ENCODE peak calls at places on chromosome 3, in seven cellular contexts. N, Y, O, C, A, H and V are unnamed samples.

GRCh38 chr3:17494117-17494809 is 248.2 kb downstream of the TBC1D5 start:
- DNase-seq in H (no peak), O (no peak), Y (no peak), N (peak; percentile 47), C (no peak), A (no peak), V (peak; percentile 83)

GRCh38 chr3:136994772-136995516 is 37.2 kb downstream of the IL20RB start:
- DNase-seq in O (peak; percentile 91), C (peak; percentile 96), A (peak; percentile 65), N (peak; percentile 88), Y (peak; percentile 92), H (peak; percentile 79), V (peak; percentile 85)

GRCh38 chr3:168467085-168467714 is 371.5 kb upstream of the GOLIM4 start:
- DNase-seq in A (peak; percentile 2), Y (no peak), N (no peak), O (no peak), C (no peak), H (peak; percentile 33), V (no peak)

GRCh38 chr3:33717616-33717865 is 513 bp downstream of the CLASP2 start:
- DNase-seq in N (no peak), H (no peak), O (no peak), C (no peak), A (no peak), Y (peak; percentile 69), V (peak; percentile 83)

GRCh38 chr3:159174715-159175390 is 373.0 kb downstream of the MFSD1 start:
- DNase-seq in A (no peak), C (no peak), N (no peak), H (peak; percentile 56), Y (no peak), O (no peak), V (no peak)

GRCh38 chr3:66336358-66336766 is 115.6 kb downstream of the SLC25A26 start:
- DNase-seq in C (peak; percentile 33), N (no peak), A (peak; percentile 42), H (peak; percentile 88), O (no peak), Y (no peak), V (no peak)

GRCh38 chr3:126380011-126380768 is 14.5 kb upstream of the CFAP100 start:
- DNase-seq in Y (no peak), A (no peak), O (no peak), N (peak; percentile 56), H (no peak), C (no peak), V (no peak)

GRCh38 chr3:193240850-193241706 is at the start of gene PLAAT1:
- DNase-seq in A (peak; percentile 2), O (peak; percentile 87), C (no peak), Y (no peak), N (peak; percentile 83), H (peak; percentile 69), V (no peak)

GRCh38 chr3:113128386-113129015 is 82.9 kb upstream of the BOC start:
- DNase-seq in Y (no peak), A (no peak), H (peak; percentile 60), N (no peak), C (no peak), O (no peak), V (no peak)

GRCh38 chr3:150737874-150738679 is 24.9 kb downstream of the SIAH2 start:
- DNase-seq in N (no peak), Y (no peak), C (no peak), O (peak; percentile 72), H (peak; percentile 65), A (no peak), V (no peak)

GRCh38 chr3:175186511-175186910 is 327.4 kb downstream of the NAALADL2 start:
- DNase-seq in Y (no peak), H (peak; percentile 35), A (no peak), C (no peak), O (no peak), N (no peak), V (no peak)

GRCh38 chr3:129058441-129059194 is 2.0 kb upstream of the GP9 start:
- DNase-seq in C (no peak), A (no peak), O (no peak), N (no peak), Y (no peak), H (no peak), V (no peak)

GRCh38 chr3:124315215-124316033 is 323.5 kb upstream of the ROPN1 start:
- DNase-seq in O (peak; percentile 34), N (no peak), H (peak; percentile 74), A (no peak), Y (no peak), C (peak; percentile 4), V (no peak)

GRCh38 chr3:190514163-190515153 is 573 bp downstream of the IL1RAP start:
- DNase-seq in C (no peak), A (no peak), Y (peak; percentile 69), H (peak; percentile 60), N (peak; percentile 83), O (peak; percentile 39), V (no peak)

GRCh38 chr3:39125837-39126500 is 18.5 kb downstream of the TTC21A start:
- DNase-seq in C (no peak), H (peak; percentile 44), Y (no peak), N (no peak), O (no peak), A (no peak), V (no peak)

DNA sequence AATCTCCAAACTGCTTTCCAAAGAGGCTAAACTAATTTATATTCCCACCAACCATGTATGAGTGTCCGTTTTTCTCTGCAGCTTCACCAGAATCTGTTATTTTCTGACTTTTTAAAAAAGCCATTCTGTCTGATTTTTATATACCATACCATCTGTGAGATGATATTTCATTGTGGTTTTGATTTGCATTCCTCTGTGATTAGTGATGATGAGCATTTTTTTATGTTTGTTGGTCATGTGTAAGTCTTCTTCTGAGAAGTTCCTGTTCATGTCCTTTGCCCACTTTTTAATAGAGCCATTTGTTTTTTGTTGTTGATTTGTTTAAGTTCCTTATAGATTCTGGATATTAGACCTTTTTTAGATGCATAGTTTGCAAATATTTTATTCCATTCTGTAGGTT is 179.4 kb upstream of the ALCAM start:
- DNase-seq in N (no peak), C (no peak), A (no peak), Y (no peak), O (no peak), H (no peak), V (no peak)
- TF ChIP-seq CTCF in N (no peak), C (no peak), A (no peak), Y (no peak), O (no peak), H (no peak), V (no peak)

GRCh38 chr3:61936344-61936937 is 375.1 kb downstream of the PTPRG start:
- DNase-seq in O (no peak), A (no peak), N (no peak), C (no peak), H (no peak), Y (no peak), V (no peak)
- TF ChIP-seq CTCF in O (peak; percentile 21), A (peak; percentile 74), N (peak; percentile 35), C (peak; percentile 61), H (peak; percentile 67), Y (peak; percentile 55), V (peak; percentile 19)

GRCh38 chr3:161449784-161450183 is 46.8 kb upstream of the OTOL1 start:
- DNase-seq in H (no peak), A (no peak), O (no peak), Y (no peak), C (no peak), N (no peak), V (no peak)
- TF ChIP-seq CTCF in H (no peak), A (no peak), O (no peak), Y (no peak), C (no peak), N (no peak), V (no peak)

GRCh38 chr3:44926172-44926571 is 49.8 kb downstream of the ZDHHC3 start:
- DNase-seq in C (no peak), N (no peak), H (no peak), O (no peak), A (no peak), Y (no peak), V (no peak)
- TF ChIP-seq CTCF in C (no peak), N (no peak), H (no peak), O (no peak), A (no peak), Y (no peak), V (no peak)